ENCODE peak calls at places on chromosomes 6 and 20, in four cellular contexts. H is GM12878, I is H1, A is HepG2. K is an unnamed sample. For H3K4me1, the result is how much of the 10 kb centered on the place peaks cover.

GRCh38 chr6:329888-330691 is 37.8 kb downstream of the DUSP22 start:
- DNase-seq in H (no peak), I (no peak), A (no peak), K (no peak)

GRCh38 chr6:170172406-170172805 is 118.5 kb downstream of the DLL1 start:
- DNase-seq in H (no peak), I (no peak), A (no peak), K (no peak)

GRCh38 chr6:165584541-165584940 is 78.5 kb downstream of the PDE10A start:
- DNase-seq in H (no peak), I (no peak), A (no peak), K (no peak)

GRCh38 chr20:62117658-62118057 is 4.6 kb upstream of the LSM14B start:
- DNase-seq in H (no peak), I (no peak), A (no peak), K (no peak)

GRCh38 chr6:166192136-166192535 is 24.5 kb upstream of the TBXT start:
- DNase-seq in H (no peak), I (no peak), A (no peak), K (no peak)

GRCh38 chr20:14445310-14445709 is 107.9 kb upstream of the FLRT3 start:
- DNase-seq in H (no peak), I (no peak), A (no peak), K (no peak)

GRCh38 chr20:25081065-25081729 is 744 bp downstream of the VSX1 start:
- DNase-seq in H (no peak), I (peak), A (no peak), K (peak)

GRCh38 chr6:364609-365540 is 26.7 kb upstream of the IRF4 start:
- DNase-seq in H (peak), I (no peak), A (no peak), K (no peak)

GRCh38 chr6:167799033-167799933 is 27.4 kb upstream of the AFDN start:
- DNase-seq in H (no peak), I (peak), A (no peak), K (no peak)

GRCh38 chr6:132504757-132505156 is 8.2 kb downstream of the STX7 start:
- DNase-seq in H (no peak), I (no peak), A (no peak), K (no peak)

GRCh38 chr20:25360631-25361286 is 29.9 kb downstream of the ABHD12 start:
- DNase-seq in H (no peak), I (no peak), A (no peak), K (no peak)

GRCh38 chr6:63565727-63566625 is 6.3 kb upstream of the LOC128125822 start:
- DNase-seq in H (no peak), I (no peak), A (no peak), K (no peak)

GRCh38 chr6:141301779-141302178 is 830.9 kb upstream of the GJE1 start:
- DNase-seq in H (no peak), I (no peak), A (no peak), K (no peak)

GRCh38 chr20:44839481-44839880 is 29.1 kb upstream of the RIMS4 start:
- DNase-seq in H (no peak), I (no peak), A (no peak), K (no peak)

GRCh38 chr6:2264932-2265331 is 19.5 kb upstream of the GMDS start:
- DNase-seq in H (no peak), I (no peak), A (no peak), K (no peak)

DNA sequence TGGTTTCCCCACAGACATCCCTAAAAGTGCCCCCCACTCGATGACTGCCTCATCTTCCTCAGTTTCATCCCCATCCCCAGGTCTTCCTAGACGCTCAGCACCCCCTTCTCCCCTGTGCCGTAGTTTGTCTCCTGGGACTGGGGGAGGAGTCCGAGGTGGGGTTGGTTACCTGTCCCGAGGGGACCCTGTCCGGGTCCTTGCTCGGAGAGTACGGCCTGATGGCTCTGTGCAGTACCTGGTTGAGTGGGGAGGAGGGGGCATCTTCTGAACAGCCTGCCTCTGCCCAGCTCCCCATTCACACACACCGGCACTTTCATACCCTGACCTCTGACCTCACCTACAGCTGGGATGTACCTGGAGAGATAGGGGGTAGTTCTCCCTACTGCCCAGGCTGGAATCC is 2.1 kb downstream of the CUTA start:
- DNase-seq in H (no peak), I (no peak), A (no peak), K (no peak)
- H3K4me1 ChIP-seq in H (under half), I (under half), A (half or more), K (under half)

GRCh38 chr6:37243816-37244370 is 13.7 kb upstream of the TBC1D22B start:
- DNase-seq in H (no peak), I (no peak), A (no peak), K (no peak)

GRCh38 chr6:37241131-37241530 is 16.4 kb upstream of the TBC1D22B start:
- DNase-seq in H (no peak), I (no peak), A (no peak), K (no peak)

GRCh38 chr6:37243131-37243815 is 14.3 kb upstream of the TBC1D22B start:
- DNase-seq in H (no peak), I (no peak), A (no peak), K (no peak)

GRCh38 chr6:37242429-37243052 is 15.0 kb upstream of the TBC1D22B start:
- DNase-seq in H (no peak), I (no peak), A (peak), K (no peak)

DNA sequence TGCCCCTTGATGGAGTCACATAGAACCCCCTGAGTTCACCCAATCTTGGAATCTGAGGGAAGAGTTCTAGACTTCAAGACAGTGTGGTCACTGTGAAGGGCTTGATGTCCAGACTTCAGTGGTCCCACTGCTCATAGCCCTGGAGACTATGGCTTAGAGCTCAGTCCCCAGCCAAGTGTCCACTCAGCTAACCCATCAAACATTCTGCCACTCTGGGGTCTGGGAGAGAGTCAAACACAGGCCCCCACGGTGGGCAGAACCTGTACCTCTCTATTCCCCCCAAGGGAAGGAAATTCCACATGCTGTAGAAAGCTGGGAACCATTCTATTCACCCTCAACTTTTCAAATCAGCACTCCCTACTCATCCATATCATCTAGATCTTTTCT is 15.5 kb upstream of the TBC1D22B start:
- DNase-seq in H (no peak), I (no peak), A (no peak), K (no peak)
- TF ChIP-seq SUZ12 in H (no peak), I (no peak), A (no peak), K (no peak)

GRCh38 chr20:540391-541201 is 3.0 kb downstream of the CSNK2A1 start:
- DNase-seq in H (no peak), I (no peak), A (peak), K (no peak)
- H3K4me1 ChIP-seq in H (under half), I (under half), A (half or more), K (under half)

DNA sequence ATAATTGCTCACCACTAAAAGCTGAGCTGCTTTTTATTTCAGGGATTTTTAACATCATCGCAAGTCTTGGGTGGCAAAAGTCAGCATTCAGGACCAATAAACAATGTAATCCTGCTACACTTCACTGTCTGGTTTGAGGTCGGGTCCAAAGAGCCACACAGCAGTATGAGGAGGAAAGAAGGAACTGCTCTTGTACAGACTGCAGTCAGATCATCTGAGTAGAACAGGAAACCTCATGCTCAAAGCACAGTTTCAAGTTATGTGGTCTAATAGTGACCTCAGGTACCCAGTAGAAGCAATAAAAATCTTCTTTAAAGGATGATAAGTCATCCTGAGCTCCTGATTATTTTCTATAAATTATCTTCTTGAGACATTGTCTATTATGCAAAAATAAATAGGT is 211.4 kb downstream of the FUT9 start:
- DNase-seq in H (no peak), I (no peak), A (no peak), K (no peak)
- TF ChIP-seq SUZ12 in H (no peak), I (no peak), A (no peak), K (no peak)